ENCODE peak calls at places on chromosomes 13 and 19, in four cellular contexts. O, T, X and D are unnamed samples.

GRCh38 chr13:77660841-77661250 is 36.6 kb upstream of the SLAIN1 start:
- DNase-seq in T (no peak), X (no peak), O (no peak), D (no peak)

GRCh38 chr19:1274081-1274851 is 1.1 kb upstream of the FAM174C start:
- DNase-seq in X (no peak), O (no peak), T (no peak), D (no peak)

GRCh38 chr19:33616857-33617256 is 4.9 kb upstream of the CHST8 start:
- DNase-seq in X (no peak), T (no peak), O (no peak), D (no peak)

GRCh38 chr13:28658539-28658795 is 463 bp upstream of the POMP start:
- DNase-seq in O (no peak), X (no peak), T (peak), D (no peak)

GRCh38 chr13:20828540-20829364 is 55.0 kb upstream of the EEF1AKMT1 start:
- DNase-seq in T (peak), X (peak), O (peak), D (peak)

GRCh38 chr19:45110811-45111210 is 17.8 kb downstream of the PPP1R37 start:
- DNase-seq in O (peak), T (no peak), X (no peak), D (no peak)

GRCh38 chr19:3249408-3249807 is 24.9 kb downstream of the CELF5 start:
- DNase-seq in T (peak), O (no peak), X (peak), D (peak)

GRCh38 chr13:97491452-97491851 is 57.5 kb downstream of the RAP2A start:
- DNase-seq in T (no peak), O (no peak), X (peak), D (no peak)

GRCh38 chr19:309206-309565 is 18.0 kb upstream of the PLPP2 start:
- DNase-seq in T (peak), X (no peak), O (no peak), D (no peak)

GRCh38 chr13:113564331-113565023 is 20.1 kb upstream of the TFDP1 start:
- DNase-seq in X (no peak), O (no peak), T (no peak), D (no peak)

GRCh38 chr19:14544047-14544446 is 14.7 kb downstream of the TECR start:
- DNase-seq in T (peak), O (no peak), X (no peak), D (no peak)

GRCh38 chr19:18100710-18101109 is 3.1 kb downstream of the MAST3 start:
- DNase-seq in X (peak), T (no peak), O (no peak), D (no peak)

GRCh38 chr19:54364775-54365257 is at the start of gene LAIR1:
- DNase-seq in X (no peak), O (no peak), T (no peak), D (no peak)

GRCh38 chr13:39888865-39889810 is 233.7 kb downstream of the COG6 start:
- DNase-seq in X (no peak), T (no peak), O (no peak), D (no peak)

GRCh38 chr13:98169331-98169730 is 7.7 kb downstream of the RNF113B start:
- DNase-seq in O (no peak), X (no peak), T (no peak), D (no peak)

GRCh38 chr19:56142087-56142787 is 1.1 kb downstream of the ZNF444 start:
- DNase-seq in O (no peak), T (no peak), X (peak), D (no peak)
- TF ChIP-seq PBX3 in O (no peak), T (no peak), X (no peak), D (no peak)

GRCh38 chr13:49616688-49617065 is 11.6 kb upstream of the ARL11 start:
- DNase-seq in O (no peak), X (no peak), T (no peak), D (no peak)
- H3K4me2 ChIP-seq in O (no peak), X (no peak), T (no peak), D (no peak)

GRCh38 chr19:48830965-48831364 is 5.3 kb downstream of the HSD17B14 start:
- DNase-seq in T (no peak), O (no peak), X (no peak), D (no peak)

GRCh38 chr19:48833977-48834376 is 2.3 kb downstream of the HSD17B14 start:
- DNase-seq in O (no peak), X (no peak), T (no peak), D (no peak)

GRCh38 chr19:48833049-48833448 is 3.2 kb downstream of the HSD17B14 start:
- DNase-seq in O (no peak), X (no peak), T (no peak), D (no peak)

GRCh38 chr19:48826606-48827020 is 9.7 kb downstream of the HSD17B14 start:
- DNase-seq in X (no peak), O (no peak), T (no peak), D (no peak)

GRCh38 chr19:48830088-48830487 is 6.2 kb downstream of the HSD17B14 start:
- DNase-seq in T (no peak), O (no peak), X (no peak), D (no peak)
- TF ChIP-seq PBX3 in T (no peak), O (no peak), X (no peak), D (no peak)

GRCh38 chr19:55601127-55601526 is 1.0 kb downstream of the ZNF524 start:
- DNase-seq in X (no peak), O (no peak), T (no peak), D (no peak)

GRCh38 chr19:55602104-55603001 is 2.3 kb downstream of the ZNF524 start:
- DNase-seq in O (no peak), T (no peak), X (no peak), D (no peak)

GRCh38 chr19:55598719-55599467 is 424 bp downstream of the FIZ1 start:
- DNase-seq in T (peak), O (peak), X (peak), D (peak)

GRCh38 chr19:55599468-55600335 is at the start of the genes FIZ1 and ZNF524:
- DNase-seq in T (peak), O (peak), X (peak), D (peak)

GRCh38 chr19:55600336-55601028 is 394 bp downstream of the ZNF524 start:
- DNase-seq in O (no peak), T (peak), X (no peak), D (peak)
- H3K4me2 ChIP-seq in O (peak), T (peak), X (peak), D (peak)

GRCh38 chr19:47063874-47064273 is 15.4 kb upstream of the TMEM160 start:
- DNase-seq in O (no peak), X (no peak), T (no peak), D (no peak)
- TF ChIP-seq PBX3 in O (no peak), X (no peak), T (no peak), D (no peak)

GRCh38 chr19:55857974-55858373 is 21.6 kb downstream of the NLRP4 start:
- DNase-seq in X (no peak), O (no peak), T (no peak), D (no peak)

GRCh38 chr19:55855160-55855559 is 18.8 kb downstream of the NLRP4 start:
- DNase-seq in O (peak), T (no peak), X (no peak), D (no peak)

GRCh38 chr19:55857149-55857548 is 20.8 kb downstream of the NLRP4 start:
- DNase-seq in X (no peak), O (peak), T (no peak), D (no peak)

DNA sequence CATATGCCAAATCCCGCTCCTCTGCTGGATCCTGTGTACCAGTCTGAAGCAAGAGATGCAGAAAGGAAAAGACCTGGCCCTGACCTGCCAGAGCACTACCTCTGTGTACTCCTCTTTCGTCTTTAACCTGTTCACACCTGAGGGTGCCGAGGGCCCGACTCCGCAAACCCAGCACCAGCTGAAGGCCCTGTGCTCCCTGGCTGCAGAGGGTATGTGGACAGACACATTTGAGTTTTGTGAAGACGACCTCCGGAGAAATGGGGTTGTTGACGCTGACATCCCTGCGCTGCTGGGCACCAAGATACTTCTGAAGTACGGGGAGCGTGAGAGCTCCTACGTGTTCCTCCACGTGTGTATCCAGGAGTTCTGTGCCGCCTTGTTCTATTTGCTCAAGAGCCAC is 22.1 kb downstream of the NLRP4 start:
- DNase-seq in X (no peak), T (no peak), O (no peak), D (no peak)
- H3K4me2 ChIP-seq in X (no peak), T (no peak), O (no peak), D (no peak)

GRCh38 chr19:32268381-32268780 is 77.0 kb upstream of the ZNF507 start:
- DNase-seq in O (no peak), T (no peak), X (no peak), D (no peak)

GRCh38 chr19:32266453-32266852 is 79.0 kb upstream of the ZNF507 start:
- DNase-seq in T (peak), O (no peak), X (no peak), D (no peak)

GRCh38 chr19:32269831-32270230 is 75.6 kb upstream of the ZNF507 start:
- DNase-seq in O (no peak), T (no peak), X (no peak), D (no peak)

GRCh38 chr19:32264568-32264967 is 80.8 kb upstream of the ZNF507 start:
- DNase-seq in T (no peak), X (no peak), O (no peak), D (no peak)

GRCh38 chr19:32265991-32266390 is 79.4 kb upstream of the ZNF507 start:
- DNase-seq in O (no peak), T (no peak), X (no peak), D (no peak)
- TF ChIP-seq PBX3 in O (no peak), T (no peak), X (no peak), D (no peak)